ENCODE peak calls at places on chromosomes 12 and 14, in nine cellular contexts. K is AG09319; Z is cardiac fibroblast; Q is progenitor cell of endocrine pancreas; X is GM06990; O is psoas muscle; Y is B cell; V is CD8-positive, alpha-beta T cell; D is fibroblast of the aortic adventitia. R is an unnamed sample.

GRCh38 chr12:1496162-1496925 is 98.0 kb downstream of the FBXL14 start:
- DNase-seq in X (no peak), O (peak), Y (no peak), Z (peak), D (peak), Q (no peak), V (no peak), K (no peak), R (no peak)

GRCh38 chr12:129335773-129336172 is 482.5 kb downstream of the GLT1D1 start:
- DNase-seq in O (no peak), D (no peak), Q (no peak), K (no peak), Z (no peak), X (no peak), Y (no peak), V (no peak), R (no peak)

GRCh38 chr12:107660230-107660629 is 25.4 kb upstream of the PWP1 start:
- DNase-seq in D (peak), K (no peak), X (no peak), Z (no peak), Q (no peak), Y (no peak), V (no peak), O (no peak), R (no peak)

GRCh38 chr14:34223302-34224150 is 238.5 kb downstream of the SPTSSA start:
- DNase-seq in Y (no peak), Z (no peak), O (no peak), K (no peak), X (no peak), D (no peak), V (no peak), Q (no peak), R (no peak)

GRCh38 chr12:132054983-132055382 is 89.1 kb downstream of the DDX51 start:
- DNase-seq in V (no peak), X (no peak), K (no peak), D (no peak), Z (no peak), Q (no peak), O (no peak), Y (no peak), R (no peak)

GRCh38 chr12:76784600-76785051 is 20.7 kb downstream of the ZDHHC17 start:
- DNase-seq in K (peak), D (peak), V (no peak), O (no peak), Z (peak), X (no peak), Y (no peak), Q (no peak), R (no peak)

GRCh38 chr12:124590447-124590846 is 23.0 kb upstream of the NCOR2 start:
- DNase-seq in Z (no peak), O (no peak), Y (no peak), K (no peak), X (no peak), Q (no peak), V (no peak), D (no peak), R (no peak)

GRCh38 chr12:96522283-96522682 is 32.9 kb downstream of the CFAP54 start:
- DNase-seq in Q (no peak), D (no peak), X (no peak), Z (no peak), Y (no peak), V (no peak), O (no peak), K (no peak), R (no peak)

GRCh38 chr12:102061096-102061555 is 665 bp downstream of the WASHC3 start:
- DNase-seq in K (no peak), Z (no peak), D (peak), X (peak), Q (no peak), V (no peak), O (no peak), Y (peak), R (peak)

GRCh38 chr14:102594514-102595175 is 2.2 kb downstream of the RCOR1 start:
- DNase-seq in Y (peak), V (peak), K (no peak), O (peak), Z (peak), X (peak), Q (no peak), D (peak), R (peak)

GRCh38 chr12:123363385-123363742 is 1.3 kb downstream of the SBNO1 start:
- DNase-seq in V (no peak), Q (no peak), O (no peak), Z (no peak), X (no peak), K (no peak), D (peak), Y (no peak), R (peak)

GRCh38 chr12:81800298-81801148 is 41.4 kb upstream of the PPFIA2 start:
- DNase-seq in K (no peak), Z (peak), X (no peak), Y (no peak), V (no peak), D (peak), Q (no peak), O (no peak), R (no peak)

GRCh38 chr12:58711968-58712367 is 208.3 kb downstream of the LRIG3 start:
- DNase-seq in Z (peak), Y (no peak), D (peak), X (no peak), Q (no peak), K (no peak), O (no peak), V (no peak), R (no peak)

GRCh38 chr12:20011200-20011599 is 357.1 kb upstream of the PDE3A start:
- DNase-seq in Y (no peak), Q (no peak), V (no peak), D (no peak), O (no peak), Z (peak), K (no peak), X (no peak), R (no peak)

GRCh38 chr12:79168687-79169086 is 304.1 kb downstream of the SYT1 start:
- DNase-seq in D (no peak), Y (no peak), K (no peak), V (no peak), Q (no peak), Z (no peak), X (no peak), O (no peak), R (no peak)

GRCh38 chr12:34288963-34289345 is 266.7 kb downstream of the ALG10 start:
- DNase-seq in O (no peak), Z (no peak), D (no peak), Y (no peak), K (no peak), Q (peak), V (no peak), X (no peak), R (no peak)

GRCh38 chr12:50923361-50924130 is 28.8 kb upstream of the HIGD1C start:
- DNase-seq in Z (peak), D (peak), Y (peak), O (no peak), V (no peak), K (no peak), Q (no peak), X (no peak), R (no peak)

GRCh38 chr12:127594351-127594970 is 672.5 kb upstream of the TMEM132C start:
- DNase-seq in Q (no peak), O (no peak), V (no peak), K (no peak), X (no peak), Z (no peak), D (no peak), Y (no peak), R (no peak)

GRCh38 chr14:32372154-32372553 is 43.1 kb downstream of the AKAP6 start:
- DNase-seq in Y (no peak), Q (no peak), K (peak), O (no peak), X (no peak), V (no peak), Z (peak), D (peak), R (no peak)

GRCh38 chr12:34304001-34304400 is 281.7 kb downstream of the ALG10 start:
- DNase-seq in V (no peak), Z (no peak), Y (no peak), X (no peak), D (no peak), K (no peak), O (no peak), Q (no peak), R (no peak)

GRCh38 chr12:48077111-48077510 is 28.8 kb downstream of the SENP1 start:
- DNase-seq in V (no peak), D (no peak), Q (no peak), X (no peak), Z (no peak), K (no peak), O (no peak), Y (no peak), R (no peak)

GRCh38 chr12:727321-727720 is 25.1 kb upstream of the WNK1 start:
- DNase-seq in Z (no peak), X (no peak), K (no peak), Y (no peak), D (no peak), O (no peak), V (no peak), Q (no peak), R (no peak)

GRCh38 chr14:44662250-44662891 is 155.3 kb upstream of the FSCB start:
- DNase-seq in D (no peak), V (no peak), K (no peak), Y (no peak), X (no peak), O (no peak), Z (no peak), Q (no peak), R (no peak)

GRCh38 chr14:44652640-44653039 is 145.6 kb upstream of the FSCB start:
- DNase-seq in K (no peak), Q (no peak), V (no peak), Z (no peak), Y (no peak), X (no peak), O (no peak), D (no peak), R (no peak)

GRCh38 chr14:44657153-44657552 is 150.1 kb upstream of the FSCB start:
- DNase-seq in Y (no peak), O (no peak), X (no peak), V (no peak), K (no peak), Z (no peak), D (peak), Q (no peak), R (no peak)

GRCh38 chr14:44658389-44658696 is 151.3 kb upstream of the FSCB start:
- DNase-seq in Q (no peak), Y (no peak), K (no peak), D (no peak), Z (no peak), O (no peak), X (no peak), V (no peak), R (no peak)

DNA sequence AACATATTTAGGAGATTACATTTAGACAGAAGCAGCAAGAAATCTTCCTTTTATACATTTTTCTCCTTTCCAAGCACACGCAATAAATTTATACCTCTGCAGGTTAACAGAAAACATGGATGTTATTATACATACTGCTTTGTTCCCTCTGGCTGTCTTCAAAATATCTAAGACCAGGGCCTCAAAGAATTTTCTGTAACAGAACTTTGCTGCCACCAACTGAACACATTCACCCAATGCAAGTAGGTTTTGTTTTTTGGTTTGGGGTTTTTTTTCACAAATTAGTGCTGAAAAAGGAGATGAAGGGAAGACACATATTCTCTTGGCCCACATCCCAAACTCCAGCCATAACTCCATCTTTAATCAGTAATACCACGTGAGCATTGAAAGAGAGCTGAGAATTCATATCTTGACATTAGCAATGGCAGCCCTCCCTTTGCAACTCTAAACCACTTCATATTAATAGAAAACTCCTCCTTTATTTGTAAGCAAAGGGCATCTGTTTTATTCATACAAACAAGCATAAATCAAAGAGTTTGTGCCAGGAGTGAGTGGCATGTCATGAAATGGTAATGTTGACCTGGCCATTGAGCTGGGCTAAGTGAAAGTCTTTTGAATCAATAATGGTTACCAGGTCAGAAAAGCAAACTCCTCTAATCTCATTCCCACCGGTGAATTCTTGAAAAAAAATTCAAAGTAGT is 150.8 kb upstream of the FSCB start:
- DNase-seq in Y (no peak), V (no peak), O (no peak), X (no peak), Z (peak), Q (no peak), D (peak), K (no peak), R (no peak)
- TF ChIP-seq CTCF in Y (no peak), V (no peak), O (no peak), X (no peak), Z (peak), Q (peak), D (peak), K (peak), R (no peak)

DNA sequence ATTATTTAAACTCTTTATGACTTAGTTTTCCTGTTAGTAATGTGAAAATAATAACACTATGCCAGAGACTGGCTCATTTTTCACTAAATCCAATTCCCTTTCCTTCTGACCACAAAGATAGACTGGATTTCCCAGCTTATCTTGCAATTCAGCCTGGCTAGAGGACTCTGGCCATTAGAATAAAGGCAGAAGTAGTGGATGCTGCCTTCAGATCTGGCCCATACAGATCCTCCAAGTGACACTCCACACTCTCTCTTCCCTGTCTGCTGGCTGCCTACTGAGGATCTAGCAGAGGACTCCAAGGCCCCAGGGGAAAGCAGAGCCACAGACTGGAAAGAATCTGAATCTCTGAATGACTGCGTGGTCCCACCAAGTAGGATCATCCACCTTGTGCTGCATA is 188.8 kb upstream of the LMNTD1 start:
- DNase-seq in Z (no peak), V (no peak), Q (no peak), D (no peak), K (no peak), O (no peak), Y (no peak), X (no peak), R (no peak)
- TF ChIP-seq CTCF in Z (no peak), V (no peak), Q (no peak), D (no peak), K (no peak), O (no peak), Y (no peak), X (no peak), R (no peak)

GRCh38 chr12:87667378-87667777 is 361.8 kb downstream of the C12orf50 start:
- DNase-seq in O (no peak), Y (no peak), Z (peak), D (peak), X (no peak), K (peak), Q (no peak), V (no peak), R (no peak)
- TF ChIP-seq CTCF in O (no peak), Y (no peak), Z (peak), D (peak), X (no peak), K (no peak), Q (peak), V (no peak), R (no peak)

DNA sequence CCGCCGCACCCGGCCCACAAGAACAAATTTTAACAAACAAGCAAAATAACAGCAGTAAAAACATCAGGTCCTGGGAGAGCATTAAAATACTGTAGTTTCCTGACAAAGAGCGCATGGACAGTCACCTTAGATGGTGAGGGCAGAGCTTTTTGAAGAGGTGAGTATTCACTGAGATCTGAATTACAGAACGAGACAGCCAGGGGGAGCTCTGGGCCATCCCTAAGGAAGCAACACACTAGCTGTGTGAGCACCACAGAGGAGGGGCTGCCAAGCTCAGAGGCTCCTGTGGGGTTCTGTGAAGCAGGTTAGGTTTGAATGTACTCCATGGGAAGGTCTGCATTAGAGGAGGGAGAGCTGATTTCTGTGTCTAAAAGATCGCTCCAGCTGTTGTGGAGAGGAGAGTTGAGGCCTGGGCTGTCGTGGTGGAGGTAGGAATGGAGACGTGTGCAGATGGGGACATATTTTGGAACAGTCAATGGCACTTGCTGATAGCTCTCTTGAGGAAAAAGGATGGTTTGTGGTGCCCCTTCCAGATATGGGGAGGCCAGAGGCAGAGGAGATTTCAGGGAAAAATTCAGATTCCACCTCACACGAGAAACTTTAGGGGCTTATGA is 72.9 kb downstream of the TRAFD1 start:
- DNase-seq in D (peak), K (peak), Y (peak), O (no peak), X (no peak), Z (peak), Q (peak), V (no peak), R (peak)
- TF ChIP-seq CTCF in D (peak), K (peak), Y (peak), O (peak), X (peak), Z (peak), Q (peak), V (peak), R (peak)

GRCh38 chr12:26863515-26863914 is 30.5 kb upstream of the ITPR2 start:
- DNase-seq in Y (no peak), Q (no peak), V (no peak), Z (no peak), O (no peak), X (no peak), D (no peak), K (no peak), R (no peak)
- TF ChIP-seq CTCF in Y (no peak), Q (peak), V (no peak), Z (peak), O (no peak), X (peak), D (peak), K (peak), R (peak)

GRCh38 chr12:54958048-54958658 is 26.4 kb downstream of the TESPA1 start:
- DNase-seq in X (no peak), K (peak), O (no peak), Q (peak), Z (peak), V (peak), D (peak), Y (peak), R (peak)
- TF ChIP-seq CTCF in X (peak), K (peak), O (peak), Q (peak), Z (peak), V (peak), D (peak), Y (peak), R (peak)

DNA sequence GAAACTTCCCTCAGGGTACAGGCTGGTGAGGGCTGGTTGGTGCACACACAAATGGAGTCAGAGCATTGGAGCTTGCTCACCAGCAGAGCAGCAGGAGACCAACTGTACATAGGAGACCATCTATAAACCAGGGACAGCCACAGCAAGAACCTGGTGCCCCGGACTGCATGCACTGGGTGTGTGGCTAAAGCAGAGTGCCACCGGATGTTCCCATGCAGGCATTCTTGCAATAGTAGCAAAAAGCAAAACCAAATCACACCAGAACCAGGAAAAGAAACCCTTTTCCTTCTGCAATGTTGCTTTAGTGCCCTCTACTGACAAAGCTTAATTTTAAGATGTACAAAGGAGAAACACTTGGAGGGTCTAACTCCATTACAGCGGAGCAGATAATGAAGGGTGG is 136.3 kb downstream of the MDGA2 start:
- DNase-seq in Y (no peak), O (no peak), X (no peak), D (no peak), Q (no peak), Z (no peak), V (no peak), K (no peak), R (no peak)
- TF ChIP-seq CTCF in Y (no peak), O (no peak), X (no peak), D (no peak), Q (peak), Z (no peak), V (no peak), K (no peak), R (no peak)

DNA sequence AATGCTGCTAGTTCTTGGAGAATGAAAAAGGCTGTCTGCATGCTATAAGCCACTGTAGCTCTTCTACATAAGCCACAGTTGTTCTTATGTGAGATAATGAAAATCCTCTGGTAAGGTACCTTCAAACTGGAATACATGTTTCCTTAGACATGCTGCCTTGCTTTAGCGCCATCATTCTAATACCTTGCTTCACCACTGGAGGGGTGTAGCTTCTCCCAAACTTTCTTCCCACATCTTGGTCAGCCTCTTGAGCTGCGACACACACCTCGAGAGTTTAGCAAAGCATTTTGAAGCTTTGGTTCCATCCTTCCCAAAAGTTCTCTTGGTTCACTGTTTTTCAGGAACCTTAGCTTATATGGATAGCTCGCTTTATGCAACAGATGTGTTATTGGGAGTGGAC is 69.5 kb downstream of the NKX2-1 start:
- DNase-seq in X (no peak), O (no peak), Z (no peak), K (no peak), Y (no peak), V (no peak), D (no peak), Q (no peak), R (no peak)
- TF ChIP-seq CTCF in X (no peak), O (no peak), Z (no peak), K (no peak), Y (no peak), V (no peak), D (no peak), Q (no peak), R (no peak)

GRCh38 chr12:82912406-82912805 is 225.7 kb downstream of the TMTC2 start:
- DNase-seq in K (no peak), V (no peak), O (no peak), Q (no peak), X (no peak), Y (no peak), D (peak), Z (peak), R (no peak)

GRCh38 chr12:82910246-82910893 is 223.7 kb downstream of the TMTC2 start:
- DNase-seq in V (no peak), Z (no peak), D (no peak), Y (no peak), Q (no peak), O (no peak), X (no peak), K (no peak), R (no peak)
- TF ChIP-seq CTCF in V (no peak), Z (no peak), D (no peak), Y (no peak), Q (no peak), O (no peak), X (no peak), K (no peak), R (no peak)

R was measured in GM20000.